ENCODE peak calls at places on chromosomes 5 and 9, in six cellular contexts. One of them, this sample, is unnamed.

GRCh38 chr9:89902450-89902849 is 297.6 kb downstream of the GADD45G start:
- DNase-seq in heart left ventricle: no peak
- DNase-seq in cardiac muscle cell: no peak
- DNase-seq in GM12878: no peak
- DNase-seq in tibial artery: no peak
- DNase-seq in heart right ventricle: no peak
- DNase-seq in this sample: no peak

GRCh38 chr9:113556877-113557593 is 93.5 kb downstream of the RGS3 start:
- DNase-seq in heart left ventricle: no peak
- DNase-seq in cardiac muscle cell: no peak
- DNase-seq in GM12878: no peak
- DNase-seq in tibial artery: peak; percentile 34
- DNase-seq in heart right ventricle: no peak
- DNase-seq in this sample: no peak

GRCh38 chr9:34869390-34869789 is 88.7 kb upstream of the PHF24 start:
- DNase-seq in heart left ventricle: no peak
- DNase-seq in cardiac muscle cell: peak; percentile 26
- DNase-seq in GM12878: no peak
- DNase-seq in tibial artery: no peak
- DNase-seq in heart right ventricle: no peak
- DNase-seq in this sample: no peak

GRCh38 chr5:89337-90286 is 2.4 kb upstream of the PLEKHG4B start:
- DNase-seq in heart left ventricle: no peak
- DNase-seq in cardiac muscle cell: no peak
- DNase-seq in GM12878: no peak
- DNase-seq in tibial artery: peak; percentile 24
- DNase-seq in heart right ventricle: no peak
- DNase-seq in this sample: no peak

GRCh38 chr5:151094054-151094858 is 13.4 kb upstream of the TNIP1 start:
- DNase-seq in heart left ventricle: no peak
- DNase-seq in cardiac muscle cell: no peak
- DNase-seq in GM12878: no peak
- DNase-seq in tibial artery: no peak
- DNase-seq in heart right ventricle: no peak
- DNase-seq in this sample: no peak

GRCh38 chr5:50292735-50293394 is 148.2 kb downstream of the EMB start:
- DNase-seq in heart left ventricle: no peak
- DNase-seq in cardiac muscle cell: no peak
- DNase-seq in GM12878: no peak
- DNase-seq in tibial artery: no peak
- DNase-seq in heart right ventricle: no peak
- DNase-seq in this sample: no peak

GRCh38 chr5:172052454-172053236 is 46.2 kb upstream of the FBXW11 start:
- DNase-seq in heart left ventricle: peak; percentile 88
- DNase-seq in cardiac muscle cell: peak; percentile 18
- DNase-seq in GM12878: no peak
- DNase-seq in tibial artery: peak; percentile 73
- DNase-seq in heart right ventricle: peak; percentile 80
- DNase-seq in this sample: no peak

GRCh38 chr9:83313771-83314170 is 224.4 kb downstream of the FRMD3 start:
- DNase-seq in heart left ventricle: no peak
- DNase-seq in cardiac muscle cell: no peak
- DNase-seq in GM12878: no peak
- DNase-seq in tibial artery: no peak
- DNase-seq in heart right ventricle: no peak
- DNase-seq in this sample: no peak

GRCh38 chr9:129557192-129558036 is 63.5 kb downstream of the C9orf50 start:
- DNase-seq in heart left ventricle: no peak
- DNase-seq in cardiac muscle cell: peak; percentile 81
- DNase-seq in GM12878: no peak
- DNase-seq in tibial artery: no peak
- DNase-seq in heart right ventricle: no peak
- DNase-seq in this sample: no peak

GRCh38 chr5:1643651-1644392 is 120.1 kb upstream of the LPCAT1 start:
- DNase-seq in heart left ventricle: peak; percentile 5
- DNase-seq in cardiac muscle cell: no peak
- DNase-seq in GM12878: no peak
- DNase-seq in tibial artery: peak; percentile 41
- DNase-seq in heart right ventricle: no peak
- DNase-seq in this sample: no peak

GRCh38 chr5:39218482-39219381 is 631 bp downstream of the FYB1 start:
- DNase-seq in heart left ventricle: no peak
- DNase-seq in cardiac muscle cell: no peak
- DNase-seq in GM12878: no peak
- DNase-seq in tibial artery: no peak
- DNase-seq in heart right ventricle: no peak
- DNase-seq in this sample: no peak

GRCh38 chr5:69006030-69006429 is 87.8 kb upstream of the SLC30A5 start:
- DNase-seq in heart left ventricle: no peak
- DNase-seq in cardiac muscle cell: no peak
- DNase-seq in GM12878: no peak
- DNase-seq in tibial artery: no peak
- DNase-seq in heart right ventricle: no peak
- DNase-seq in this sample: no peak

GRCh38 chr5:157068785-157069184 is 9.9 kb upstream of the HAVCR1 start:
- DNase-seq in heart left ventricle: no peak
- DNase-seq in cardiac muscle cell: no peak
- DNase-seq in GM12878: no peak
- DNase-seq in tibial artery: no peak
- DNase-seq in heart right ventricle: no peak
- DNase-seq in this sample: no peak

GRCh38 chr9:115250646-115251045 is 132.7 kb upstream of the TNC start:
- DNase-seq in heart left ventricle: no peak
- DNase-seq in cardiac muscle cell: no peak
- DNase-seq in GM12878: no peak
- DNase-seq in tibial artery: no peak
- DNase-seq in heart right ventricle: no peak
- DNase-seq in this sample: no peak

GRCh38 chr5:12636209-12636608 is 732.0 kb upstream of the CTNND2 start:
- DNase-seq in heart left ventricle: no peak
- DNase-seq in cardiac muscle cell: no peak
- DNase-seq in GM12878: no peak
- DNase-seq in tibial artery: no peak
- DNase-seq in heart right ventricle: no peak
- DNase-seq in this sample: no peak

GRCh38 chr5:2757563-2758311 is 6.3 kb upstream of the IRX2 start:
- DNase-seq in heart left ventricle: no peak
- DNase-seq in cardiac muscle cell: no peak
- DNase-seq in GM12878: no peak
- DNase-seq in tibial artery: peak; percentile 51
- DNase-seq in heart right ventricle: no peak
- DNase-seq in this sample: no peak

GRCh38 chr5:113520429-113520828 is 6.9 kb downstream of the YTHDC2 start:
- DNase-seq in heart left ventricle: no peak
- DNase-seq in cardiac muscle cell: no peak
- DNase-seq in GM12878: peak; percentile 54
- DNase-seq in tibial artery: no peak
- DNase-seq in heart right ventricle: no peak
- DNase-seq in this sample: no peak

GRCh38 chr5:179304466-179304865 is 40.8 kb downstream of the ADAMTS2 start:
- DNase-seq in heart left ventricle: no peak
- DNase-seq in cardiac muscle cell: no peak
- DNase-seq in GM12878: no peak
- DNase-seq in tibial artery: no peak
- DNase-seq in heart right ventricle: no peak
- DNase-seq in this sample: no peak

GRCh38 chr9:126420148-126420547 is 93.5 kb downstream of the MVB12B start:
- DNase-seq in heart left ventricle: no peak
- DNase-seq in cardiac muscle cell: no peak
- DNase-seq in GM12878: no peak
- DNase-seq in tibial artery: no peak
- DNase-seq in heart right ventricle: no peak
- DNase-seq in this sample: no peak

GRCh38 chr5:40831346-40832210 is 3.4 kb downstream of the RPL37 start:
- DNase-seq in heart left ventricle: no peak
- DNase-seq in cardiac muscle cell: no peak
- DNase-seq in GM12878: no peak
- DNase-seq in tibial artery: no peak
- DNase-seq in heart right ventricle: no peak
- DNase-seq in this sample: no peak

GRCh38 chr5:169584998-169585451 is 1.5 kb downstream of the SPDL1 start:
- DNase-seq in heart left ventricle: no peak
- DNase-seq in cardiac muscle cell: no peak
- DNase-seq in GM12878: no peak
- DNase-seq in tibial artery: no peak
- DNase-seq in heart right ventricle: no peak
- DNase-seq in this sample: no peak

GRCh38 chr5:131994533-131995226 is 16.8 kb downstream of the ACSL6 start:
- DNase-seq in heart left ventricle: no peak
- DNase-seq in cardiac muscle cell: peak; percentile 33
- DNase-seq in GM12878: no peak
- DNase-seq in tibial artery: no peak
- DNase-seq in heart right ventricle: no peak
- DNase-seq in this sample: no peak

GRCh38 chr9:136742640-136743391 is at the start of gene LCN10:
- DNase-seq in heart left ventricle: no peak
- DNase-seq in cardiac muscle cell: peak; percentile 76
- DNase-seq in GM12878: no peak
- DNase-seq in tibial artery: no peak
- DNase-seq in heart right ventricle: no peak
- DNase-seq in this sample: no peak
- TF ChIP-seq CTCF in heart left ventricle: no peak
- TF ChIP-seq CTCF in cardiac muscle cell: peak; percentile 46
- TF ChIP-seq CTCF in GM12878: no peak
- TF ChIP-seq CTCF in tibial artery: peak; percentile 12
- TF ChIP-seq CTCF in heart right ventricle: no peak
- TF ChIP-seq CTCF in this sample: no peak

GRCh38 chr5:119255571-119256356 is 100.1 kb upstream of the TNFAIP8 start:
- DNase-seq in heart left ventricle: no peak
- DNase-seq in cardiac muscle cell: no peak
- DNase-seq in GM12878: no peak
- DNase-seq in tibial artery: no peak
- DNase-seq in heart right ventricle: no peak
- DNase-seq in this sample: no peak

GRCh38 chr5:119257613-119258012 is 98.2 kb upstream of the TNFAIP8 start:
- DNase-seq in heart left ventricle: no peak
- DNase-seq in cardiac muscle cell: no peak
- DNase-seq in GM12878: no peak
- DNase-seq in tibial artery: no peak
- DNase-seq in heart right ventricle: no peak
- DNase-seq in this sample: no peak
- H3K9me3 ChIP-seq in heart left ventricle: peaks cover 8% of the 10 kb centered on the region
- H3K9me3 ChIP-seq in cardiac muscle cell: no peaks in the 10 kb centered on the region
- H3K9me3 ChIP-seq in GM12878: peaks cover 2% of the 10 kb centered on the region
- H3K9me3 ChIP-seq in tibial artery: peaks cover 6% of the 10 kb centered on the region
- H3K9me3 ChIP-seq in heart right ventricle: peaks cover 36% of the 10 kb centered on the region
- H3K9me3 ChIP-seq in this sample: no peaks in the 10 kb centered on the region

DNA sequence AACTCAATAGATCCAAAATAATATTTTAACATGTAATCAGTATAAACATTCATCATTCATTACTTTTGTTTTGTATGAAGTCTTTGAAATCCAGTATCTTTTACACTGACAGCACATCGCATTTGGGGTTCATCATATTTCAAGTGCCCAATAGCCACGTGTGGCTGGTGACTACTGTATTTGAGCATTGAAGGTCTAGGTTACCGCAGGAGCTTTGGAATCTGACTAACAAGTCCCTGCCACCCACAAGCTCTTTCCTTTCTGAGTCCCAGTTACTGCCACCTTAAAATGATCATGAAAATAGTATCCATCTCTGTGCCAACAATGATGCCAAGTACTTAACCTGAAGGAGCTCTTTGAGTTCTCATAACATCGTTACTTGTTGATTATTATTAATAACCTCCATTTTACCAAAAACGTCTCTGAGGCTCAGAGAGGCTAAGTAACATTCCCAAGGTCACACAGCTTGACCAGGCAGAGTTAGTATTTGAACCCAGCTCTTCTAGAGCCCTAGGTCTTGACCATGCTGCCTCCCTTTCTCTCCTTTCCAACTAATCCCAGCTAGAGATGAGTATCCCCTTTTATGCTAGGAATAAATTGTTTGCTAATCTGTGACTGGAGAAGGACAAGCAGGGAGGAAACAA is 24.2 kb downstream of the ARHGEF37 start:
- DNase-seq in heart left ventricle: no peak
- DNase-seq in cardiac muscle cell: no peak
- DNase-seq in GM12878: no peak
- DNase-seq in tibial artery: no peak
- DNase-seq in heart right ventricle: no peak
- DNase-seq in this sample: no peak
- TF ChIP-seq CTCF in heart left ventricle: no peak
- TF ChIP-seq CTCF in cardiac muscle cell: no peak
- TF ChIP-seq CTCF in GM12878: no peak
- TF ChIP-seq CTCF in tibial artery: no peak
- TF ChIP-seq CTCF in heart right ventricle: no peak
- TF ChIP-seq CTCF in this sample: no peak

DNA sequence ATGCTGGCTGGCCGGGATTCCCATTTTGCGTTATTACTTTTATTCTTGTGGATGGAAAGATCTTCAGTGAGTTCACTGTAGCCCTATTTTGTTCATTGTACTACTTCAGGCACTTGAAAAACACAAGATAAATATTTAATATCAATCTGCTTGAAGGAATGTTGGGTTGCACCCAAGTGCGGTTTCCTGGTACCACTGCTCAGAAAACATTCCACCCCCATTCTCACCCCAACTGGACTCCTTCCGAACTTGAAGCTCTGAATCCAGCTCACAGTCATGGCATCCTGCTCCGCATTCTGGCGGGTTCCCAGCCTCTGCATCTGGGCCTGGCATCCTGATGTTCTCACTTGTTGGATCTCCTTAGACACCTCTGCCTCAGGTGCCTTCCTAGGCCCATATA is 103.2 kb downstream of the CFAP90 start:
- DNase-seq in heart left ventricle: no peak
- DNase-seq in cardiac muscle cell: no peak
- DNase-seq in GM12878: no peak
- DNase-seq in tibial artery: no peak
- DNase-seq in heart right ventricle: no peak
- DNase-seq in this sample: no peak
- H3K9me3 ChIP-seq in heart left ventricle: no peaks in the 10 kb centered on the region
- H3K9me3 ChIP-seq in cardiac muscle cell: no peaks in the 10 kb centered on the region
- H3K9me3 ChIP-seq in GM12878: no peaks in the 10 kb centered on the region
- H3K9me3 ChIP-seq in tibial artery: no peaks in the 10 kb centered on the region
- H3K9me3 ChIP-seq in heart right ventricle: no peaks in the 10 kb centered on the region
- H3K9me3 ChIP-seq in this sample: no peaks in the 10 kb centered on the region

GRCh38 chr9:92342825-92343488 is 17.2 kb downstream of the CENPP start:
- DNase-seq in heart left ventricle: no peak
- DNase-seq in cardiac muscle cell: no peak
- DNase-seq in GM12878: no peak
- DNase-seq in tibial artery: no peak
- DNase-seq in heart right ventricle: no peak
- DNase-seq in this sample: no peak
- TF ChIP-seq CTCF in heart left ventricle: peak; percentile 25
- TF ChIP-seq CTCF in cardiac muscle cell: peak; percentile 2
- TF ChIP-seq CTCF in GM12878: no peak
- TF ChIP-seq CTCF in tibial artery: peak; percentile 36
- TF ChIP-seq CTCF in heart right ventricle: no peak
- TF ChIP-seq CTCF in this sample: no peak

GRCh38 chr9:21835111-21835510 is 32.7 kb downstream of the MTAP start:
- DNase-seq in heart left ventricle: no peak
- DNase-seq in cardiac muscle cell: no peak
- DNase-seq in GM12878: no peak
- DNase-seq in tibial artery: no peak
- DNase-seq in heart right ventricle: no peak
- DNase-seq in this sample: no peak
- H3K9me3 ChIP-seq in heart left ventricle: no peaks in the 10 kb centered on the region
- H3K9me3 ChIP-seq in cardiac muscle cell: no peaks in the 10 kb centered on the region
- H3K9me3 ChIP-seq in GM12878: no peaks in the 10 kb centered on the region
- H3K9me3 ChIP-seq in tibial artery: no peaks in the 10 kb centered on the region
- H3K9me3 ChIP-seq in heart right ventricle: no peaks in the 10 kb centered on the region
- H3K9me3 ChIP-seq in this sample: no peaks in the 10 kb centered on the region